ENCODE peak calls at places on chromosomes 2 and 18, in five cellular contexts. I is heart left ventricle, L is GM23248, F is A549, W is uterus. G is an unnamed sample.

GRCh38 chr2:38498039-38498438 is 104.7 kb downstream of the HNRNPLL start:
- DNase-seq in I (peak; percentile 48), L (no peak), F (no peak), W (no peak), G (no peak)

GRCh38 chr2:223055836-223056235 is 3.8 kb downstream of the KCNE4 start:
- DNase-seq in I (peak; percentile 50), L (no peak), F (no peak), W (peak; percentile 54), G (no peak)

GRCh38 chr2:133532919-133533318 is 35.3 kb downstream of the NCKAP5 start:
- DNase-seq in I (no peak), L (peak; percentile 43), F (peak; percentile 5), W (no peak), G (peak; percentile 26)

GRCh38 chr2:133777607-133778006 is 209.3 kb upstream of the NCKAP5 start:
- DNase-seq in I (no peak), L (peak; percentile 27), F (no peak), W (no peak), G (peak; percentile 49)

GRCh38 chr18:79846936-79847557 is 49.3 kb downstream of the KCNG2 start:
- DNase-seq in I (no peak), L (peak; percentile 18), F (no peak), W (no peak), G (no peak)

GRCh38 chr18:55365342-55365741 is 222.7 kb downstream of the TCF4 start:
- DNase-seq in I (no peak), L (no peak), F (no peak), W (no peak), G (no peak)

GRCh38 chr2:217954469-217954868 is 48.3 kb downstream of the TNS1 start:
- DNase-seq in I (peak; percentile 67), L (no peak), F (no peak), W (no peak), G (no peak)

GRCh38 chr2:218883491-218884490 is 3.1 kb downstream of the WNT10A start:
- DNase-seq in I (no peak), L (peak; percentile 66), F (no peak), W (no peak), G (no peak)

GRCh38 chr2:241579281-241579680 is 20.7 kb downstream of the BOK start:
- DNase-seq in I (no peak), L (no peak), F (no peak), W (no peak), G (no peak)

GRCh38 chr2:172928754-172929153 is 146.9 kb upstream of the MAP3K20 start:
- DNase-seq in I (no peak), L (peak; percentile 76), F (no peak), W (no peak), G (no peak)

GRCh38 chr2:48529189-48529588 is 765 bp upstream of the STON1 start:
- DNase-seq in I (no peak), L (peak; percentile 40), F (no peak), W (peak; percentile 55), G (no peak)

GRCh38 chr2:97761192-97761591 is 47.8 kb downstream of the ZAP70 start:
- DNase-seq in I (no peak), L (no peak), F (no peak), W (no peak), G (no peak)

GRCh38 chr2:237299897-237300296 is 114.1 kb downstream of the COL6A3 start:
- DNase-seq in I (no peak), L (peak; percentile 94), F (no peak), W (no peak), G (peak; percentile 91)

GRCh38 chr2:238846503-238847431 is 1.1 kb upstream of the TWIST2 start:
- DNase-seq in I (no peak), L (peak; percentile 74), F (no peak), W (peak; percentile 50), G (no peak)

GRCh38 chr2:237707859-237708398 is 80.5 kb downstream of the LRRFIP1 start:
- DNase-seq in I (no peak), L (no peak), F (no peak), W (no peak), G (no peak)

GRCh38 chr2:226799976-226800940 is 638 bp upstream of the IRS1 start:
- DNase-seq in I (peak; percentile 46), L (peak; percentile 50), F (no peak), W (no peak), G (no peak)

GRCh38 chr2:147351789-147352188 is 493.0 kb upstream of the ACVR2A start:
- DNase-seq in I (no peak), L (no peak), F (no peak), W (no peak), G (no peak)

GRCh38 chr2:71882949-71883472 is 264.7 kb downstream of the CYP26B1 start:
- DNase-seq in I (peak; percentile 91), L (peak; percentile 94), F (peak; percentile 29), W (peak; percentile 27), G (no peak)

GRCh38 chr2:69683170-69683971 is 39.8 kb upstream of the AAK1 start:
- DNase-seq in I (no peak), L (peak; percentile 78), F (no peak), W (peak; percentile 57), G (no peak)

GRCh38 chr2:176187306-176188217 is 906 bp upstream of the HOXD1 start:
- DNase-seq in I (no peak), L (peak; percentile 64), F (peak; percentile 6), W (no peak), G (no peak)

GRCh38 chr2:189312643-189313042 is 128.6 kb upstream of the WDR75 start:
- DNase-seq in I (no peak), L (no peak), F (no peak), W (no peak), G (no peak)

GRCh38 chr2:25576596-25576995 is 96.8 kb downstream of the DTNB start:
- DNase-seq in I (no peak), L (no peak), F (no peak), W (no peak), G (no peak)

GRCh38 chr2:240519396-240520142 is 38.2 kb downstream of the ANKMY1 start:
- DNase-seq in I (no peak), L (peak; percentile 86), F (no peak), W (no peak), G (no peak)

GRCh38 chr2:165406053-165406628 is 63.4 kb upstream of the CSRNP3 start:
- DNase-seq in I (no peak), L (peak; percentile 10), F (no peak), W (no peak), G (peak; percentile 16)

GRCh38 chr2:55718165-55719008 is 24.7 kb upstream of the PNPT1 start:
- DNase-seq in I (no peak), L (peak; percentile 84), F (peak; percentile 58), W (peak; percentile 39), G (no peak)

GRCh38 chr2:5693288-5694015 is 1.3 kb downstream of the SOX11 start:
- DNase-seq in I (no peak), L (peak; percentile 16), F (no peak), W (no peak), G (no peak)

GRCh38 chr2:12856934-12857660 is 140.4 kb downstream of the TRIB2 start:
- DNase-seq in I (no peak), L (peak; percentile 86), F (no peak), W (no peak), G (no peak)

GRCh38 chr18:1659190-1659589 is 754.5 kb downstream of the ADCYAP1 start:
- DNase-seq in I (no peak), L (no peak), F (no peak), W (no peak), G (no peak)

GRCh38 chr18:46867471-46868170 is 49.7 kb downstream of the PIAS2 start:
- DNase-seq in I (no peak), L (no peak), F (no peak), W (no peak), G (no peak)
- H3K27ac ChIP-seq in I (no peak overlapping the region), L (no peak overlapping the region), F (no peak overlapping the region), W (no peak overlapping the region), G (no peak overlapping the region)

DNA sequence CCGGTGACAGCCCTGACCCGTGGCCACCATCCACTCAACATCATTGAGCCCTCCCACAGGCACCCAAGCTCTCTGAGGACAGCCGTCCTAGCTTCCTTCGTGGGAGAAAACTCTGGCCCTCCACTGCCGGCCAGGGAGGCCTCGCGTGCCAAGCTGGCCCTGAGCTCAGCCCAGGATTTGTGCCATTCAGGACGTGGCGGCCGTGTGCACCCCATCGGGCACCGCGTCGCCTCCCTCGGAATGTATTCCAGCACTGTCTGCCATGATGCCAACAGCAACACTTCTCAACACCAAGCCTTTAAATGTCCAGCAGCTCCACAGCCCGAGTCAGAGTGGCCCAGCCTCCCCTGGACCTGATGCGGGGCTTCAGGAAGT is 35.7 kb downstream of the ZNF516 start:
- DNase-seq in I (no peak), L (no peak), F (no peak), W (no peak), G (no peak)
- H3K27ac ChIP-seq in I (peak overlapping the region; percentile 3), L (peak overlapping the region; percentile 93), F (peak overlapping the region; percentile 84), W (peak overlapping the region; percentile 94), G (peak overlapping the region; percentile 91)

GRCh38 chr2:158667567-158667966 is 127.5 kb upstream of the DAPL1 start:
- DNase-seq in I (no peak), L (peak; percentile 70), F (no peak), W (no peak), G (peak; percentile 49)
- H3K27ac ChIP-seq in I (peak overlapping the region; percentile 60), L (peak overlapping the region; percentile 23), F (no peak overlapping the region), W (peak overlapping the region; percentile 42), G (peak overlapping the region; percentile 46)

GRCh38 chr2:102797486-102797885 is 35.7 kb downstream of the TMEM182 start:
- DNase-seq in I (no peak), L (no peak), F (no peak), W (no peak), G (no peak)

GRCh38 chr2:102795641-102796040 is 33.8 kb downstream of the TMEM182 start:
- DNase-seq in I (no peak), L (no peak), F (no peak), W (no peak), G (no peak)

GRCh38 chr2:102796337-102796736 is 34.5 kb downstream of the TMEM182 start:
- DNase-seq in I (peak; percentile 53), L (no peak), F (no peak), W (no peak), G (no peak)

GRCh38 chr2:102801098-102801718 is 39.4 kb downstream of the TMEM182 start:
- DNase-seq in I (peak; percentile 82), L (no peak), F (no peak), W (no peak), G (no peak)

DNA sequence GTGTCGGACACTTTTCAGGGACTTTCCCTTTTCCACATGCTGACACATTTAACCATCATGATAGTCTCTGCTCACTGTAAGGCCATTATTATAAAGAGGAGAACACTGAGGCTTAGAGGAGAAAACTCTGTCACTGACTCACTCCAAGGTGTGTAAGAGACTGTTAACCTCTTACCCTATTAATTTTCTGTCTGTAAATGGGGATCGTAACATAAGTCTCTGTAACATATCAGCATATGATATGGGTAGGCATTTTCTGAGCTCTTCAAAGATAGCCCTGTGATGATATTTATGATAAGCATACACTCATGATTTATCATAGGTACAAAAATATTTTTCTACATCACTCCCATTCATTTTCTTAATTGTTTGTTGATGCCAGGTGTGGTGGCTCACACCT is 36.4 kb downstream of the TMEM182 start:
- DNase-seq in I (no peak), L (no peak), F (no peak), W (no peak), G (no peak)
- H3K27ac ChIP-seq in I (no peak overlapping the region), L (no peak overlapping the region), F (no peak overlapping the region), W (no peak overlapping the region), G (no peak overlapping the region)

GRCh38 chr18:9673296-9674251 is 34.5 kb upstream of the RAB31 start:
- DNase-seq in I (no peak), L (peak; percentile 85), F (peak; percentile 94), W (no peak), G (peak; percentile 99)
- H3K27ac ChIP-seq in I (peak overlapping the region; percentile 25), L (no peak overlapping the region), F (peak overlapping the region; percentile 89), W (no peak overlapping the region), G (peak overlapping the region; percentile 92)